ENCODE peak calls at places on chromosomes 5 and 9, in ten cellular contexts. C is heart left ventricle, U is HCT116, J is epithelial cell of proximal tubule, M is keratinocyte, V is right atrium auricular region, D is tibial nerve, T is heart right ventricle, L is breast epithelium, B is cardiac fibroblast. R is an unnamed sample.

GRCh38 chr5:53416144-53416730 is 64.2 kb upstream of the FST start:
- DNase-seq in V (no peak), M (no peak), J (no peak), T (no peak), L (no peak), B (peak), D (no peak), C (no peak), U (peak), R (no peak)

GRCh38 chr5:34685485-34686197 is 29.5 kb downstream of the RAI14 start:
- DNase-seq in J (no peak), V (no peak), M (no peak), L (no peak), T (no peak), B (peak), C (no peak), U (no peak), D (no peak), R (no peak)

GRCh38 chr9:132472199-132472598 is 62.2 kb downstream of the CFAP77 start:
- DNase-seq in B (no peak), J (no peak), M (no peak), V (no peak), D (no peak), T (no peak), C (no peak), L (no peak), U (no peak), R (no peak)

GRCh38 chr5:136006767-136007251 is 22.0 kb upstream of the TGFBI start:
- DNase-seq in L (no peak), M (peak), D (no peak), V (peak), C (no peak), U (peak), T (no peak), B (peak), J (peak), R (no peak)

GRCh38 chr5:6704361-6704851 is 8.8 kb upstream of the TENT4A start:
- DNase-seq in U (no peak), C (peak), M (peak), V (no peak), D (peak), T (peak), B (peak), J (peak), L (peak), R (no peak)

GRCh38 chr9:37942616-37943328 is 38.8 kb upstream of the SLC25A51 start:
- DNase-seq in J (no peak), D (no peak), B (no peak), V (no peak), M (no peak), T (no peak), U (no peak), L (no peak), C (no peak), R (no peak)

GRCh38 chr5:93915142-93915553 is 173.7 kb upstream of the POU5F2 start:
- DNase-seq in V (no peak), T (no peak), C (no peak), U (peak), B (peak), L (no peak), M (peak), D (no peak), J (peak), R (peak)

GRCh38 chr9:5793812-5794211 is 39.1 kb downstream of the ERMP1 start:
- DNase-seq in D (no peak), T (no peak), U (no peak), C (no peak), M (no peak), J (no peak), B (no peak), L (no peak), V (no peak), R (no peak)

GRCh38 chr9:3441197-3441816 is 84.5 kb downstream of the RFX3 start:
- DNase-seq in D (peak), V (no peak), B (peak), C (peak), T (peak), U (peak), J (peak), M (no peak), L (no peak), R (peak)

GRCh38 chr9:34612788-34613390 is 992 bp upstream of the RPP25L start:
- DNase-seq in M (no peak), D (peak), U (peak), C (peak), L (peak), V (peak), T (peak), B (peak), J (no peak), R (no peak)

GRCh38 chr9:8261737-8262136 is 462.2 kb upstream of the DMAC1 start:
- DNase-seq in D (no peak), C (no peak), L (no peak), J (no peak), M (no peak), V (no peak), B (no peak), T (no peak), U (no peak), R (no peak)

GRCh38 chr5:28580616-28581015 is 1542.2 kb upstream of the CDH9 start:
- DNase-seq in C (no peak), D (no peak), T (no peak), M (no peak), B (peak), V (no peak), L (no peak), J (no peak), U (no peak), R (no peak)

GRCh38 chr9:10130061-10130675 is 482.6 kb downstream of the PTPRD start:
- DNase-seq in U (no peak), M (no peak), B (no peak), V (no peak), C (no peak), T (no peak), D (no peak), L (no peak), J (no peak), R (no peak)

GRCh38 chr5:10289353-10289752 is 18.3 kb downstream of the CMBL start:
- DNase-seq in M (no peak), C (no peak), U (no peak), B (no peak), V (no peak), D (no peak), J (peak), L (no peak), T (no peak), R (peak)

GRCh38 chr5:125725686-125726085 is 697.5 kb upstream of the GRAMD2B start:
- DNase-seq in M (no peak), C (no peak), B (no peak), D (no peak), L (no peak), T (no peak), U (no peak), V (no peak), J (no peak), R (no peak)

GRCh38 chr5:125722550-125722949 is 700.7 kb upstream of the GRAMD2B start:
- DNase-seq in U (no peak), V (no peak), D (no peak), C (no peak), L (no peak), T (no peak), J (no peak), M (no peak), B (peak), R (no peak)

GRCh38 chr5:125717209-125717608 is 706.0 kb upstream of the GRAMD2B start:
- DNase-seq in D (no peak), U (no peak), B (peak), L (no peak), V (no peak), M (no peak), J (no peak), T (no peak), C (no peak), R (no peak)

GRCh38 chr5:125719681-125720676 is 703.2 kb upstream of the GRAMD2B start:
- DNase-seq in T (no peak), C (no peak), J (no peak), U (no peak), D (no peak), M (no peak), B (no peak), V (no peak), L (no peak), R (no peak)

GRCh38 chr5:125720745-125721144 is 702.5 kb upstream of the GRAMD2B start:
- DNase-seq in T (no peak), D (no peak), V (no peak), J (no peak), U (no peak), L (no peak), B (no peak), C (no peak), M (no peak), R (no peak)
- H3K4me3 ChIP-seq in T (no peak), D (no peak), V (no peak), J (no peak), U (no peak), L (no peak), B (no peak), C (no peak), M (no peak), R (no peak)

GRCh38 chr9:120917285-120917684 is 9.3 kb downstream of the TRAF1 start:
- DNase-seq in U (no peak), D (no peak), M (no peak), J (no peak), V (no peak), B (no peak), C (no peak), T (no peak), L (no peak), R (no peak)

GRCh38 chr9:120919639-120920494 is 6.7 kb downstream of the TRAF1 start:
- DNase-seq in U (no peak), C (no peak), B (peak), J (no peak), D (peak), T (no peak), V (peak), M (no peak), L (no peak), R (no peak)

GRCh38 chr9:120916573-120916972 is 10.0 kb downstream of the TRAF1 start:
- DNase-seq in V (peak), B (peak), U (no peak), C (peak), T (no peak), M (no peak), L (peak), D (peak), J (no peak), R (peak)

GRCh38 chr9:120918931-120919638 is 7.5 kb downstream of the TRAF1 start:
- DNase-seq in B (no peak), M (no peak), U (no peak), J (no peak), L (no peak), V (no peak), D (no peak), C (peak), T (peak), R (no peak)

GRCh38 chr9:120917989-120918630 is 8.5 kb downstream of the TRAF1 start:
- DNase-seq in C (no peak), M (no peak), V (no peak), B (no peak), U (no peak), L (no peak), T (no peak), J (no peak), D (no peak), R (no peak)
- TF ChIP-seq CTCF in C (no peak), M (no peak), V (no peak), B (no peak), U (no peak), L (no peak), T (no peak), J (no peak), D (no peak), R (no peak)

DNA sequence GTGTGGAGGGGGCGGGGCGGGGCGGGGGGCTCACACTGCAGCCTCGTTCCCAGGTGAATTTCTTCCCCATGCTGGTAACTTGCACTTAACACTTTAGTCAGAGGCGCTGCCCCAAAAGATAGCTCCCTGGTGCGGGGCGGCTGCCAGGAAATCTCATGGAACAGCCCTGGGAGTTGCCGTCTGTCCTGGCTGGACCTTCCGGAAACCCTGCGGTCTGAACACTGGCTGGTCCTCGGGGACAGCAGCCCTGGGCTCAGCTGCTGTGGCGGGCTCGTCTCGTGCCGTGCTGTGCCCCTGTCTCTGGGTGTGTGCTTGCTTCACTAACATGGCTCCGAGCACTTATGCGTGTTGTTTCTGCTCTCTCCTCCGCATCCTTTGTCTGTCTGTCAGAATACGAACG is 25.8 kb downstream of the PTGES2 start:
- DNase-seq in T (peak), U (no peak), V (no peak), L (no peak), B (no peak), M (no peak), J (no peak), C (peak), D (no peak), R (no peak)
- H3K4me3 ChIP-seq in T (no peak), U (no peak), V (no peak), L (no peak), B (no peak), M (no peak), J (no peak), C (no peak), D (no peak), R (no peak)

DNA sequence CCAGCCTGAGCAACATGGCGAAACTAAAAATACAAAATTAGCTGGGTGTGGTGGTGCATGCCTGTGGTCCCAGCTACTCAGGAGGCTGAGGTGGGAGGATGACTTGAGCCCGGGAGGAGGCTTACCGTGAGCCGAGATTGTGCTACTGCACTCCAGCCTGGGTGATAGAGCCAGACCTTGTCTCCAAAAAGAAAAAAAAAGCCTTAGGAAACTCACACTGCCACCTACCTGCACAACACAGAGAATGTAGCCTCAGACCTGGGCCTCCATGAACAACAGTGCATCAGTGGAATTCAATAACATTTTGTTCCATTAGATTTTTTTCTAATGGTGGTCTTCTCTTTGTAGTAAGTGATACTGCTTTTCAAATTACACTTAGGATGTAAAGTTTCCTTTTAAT is 63.8 kb upstream of the RARS1 start:
- DNase-seq in V (no peak), J (no peak), B (no peak), C (no peak), T (no peak), M (no peak), D (no peak), L (no peak), U (peak), R (peak)
- TF ChIP-seq CTCF in V (no peak), J (peak), B (no peak), C (no peak), T (no peak), M (peak), D (no peak), L (peak), U (peak), R (peak)

GRCh38 chr9:121156263-121156731 is 45.4 kb downstream of the RAB14 start:
- DNase-seq in T (no peak), D (no peak), L (no peak), V (no peak), C (no peak), M (peak), B (peak), U (no peak), J (no peak), R (no peak)

GRCh38 chr9:121157939-121158338 is 43.7 kb downstream of the RAB14 start:
- DNase-seq in V (no peak), D (no peak), C (no peak), T (no peak), J (no peak), M (no peak), B (no peak), U (no peak), L (no peak), R (no peak)

GRCh38 chr9:121154782-121155181 is 46.9 kb downstream of the RAB14 start:
- DNase-seq in U (peak), D (no peak), M (no peak), T (no peak), V (no peak), B (no peak), J (no peak), C (no peak), L (no peak), R (no peak)

DNA sequence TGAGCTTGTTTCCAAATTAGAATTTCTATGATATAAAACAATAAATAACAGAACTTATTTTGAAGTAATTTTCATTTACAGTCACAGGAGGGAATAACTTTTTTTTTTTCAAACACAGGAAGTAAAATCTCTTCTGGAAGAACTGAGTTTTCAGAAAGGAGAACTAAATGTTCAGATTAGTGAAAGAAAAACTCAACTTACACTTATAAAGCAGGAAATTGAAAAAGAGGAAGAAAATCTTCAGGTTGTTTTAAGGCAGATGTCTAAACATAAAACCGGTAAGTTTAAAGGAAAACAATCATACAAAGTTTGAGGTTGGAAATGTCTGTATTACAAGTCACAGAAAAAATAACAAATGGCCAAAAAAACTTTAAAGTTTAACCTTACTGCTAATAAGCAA is 41.6 kb downstream of the RAB14 start:
- DNase-seq in V (no peak), U (no peak), T (no peak), D (no peak), L (no peak), J (no peak), C (no peak), M (no peak), B (no peak), R (no peak)
- H3K4me3 ChIP-seq in V (no peak), U (no peak), T (no peak), D (no peak), L (no peak), J (no peak), C (no peak), M (no peak), B (no peak), R (no peak)

DNA sequence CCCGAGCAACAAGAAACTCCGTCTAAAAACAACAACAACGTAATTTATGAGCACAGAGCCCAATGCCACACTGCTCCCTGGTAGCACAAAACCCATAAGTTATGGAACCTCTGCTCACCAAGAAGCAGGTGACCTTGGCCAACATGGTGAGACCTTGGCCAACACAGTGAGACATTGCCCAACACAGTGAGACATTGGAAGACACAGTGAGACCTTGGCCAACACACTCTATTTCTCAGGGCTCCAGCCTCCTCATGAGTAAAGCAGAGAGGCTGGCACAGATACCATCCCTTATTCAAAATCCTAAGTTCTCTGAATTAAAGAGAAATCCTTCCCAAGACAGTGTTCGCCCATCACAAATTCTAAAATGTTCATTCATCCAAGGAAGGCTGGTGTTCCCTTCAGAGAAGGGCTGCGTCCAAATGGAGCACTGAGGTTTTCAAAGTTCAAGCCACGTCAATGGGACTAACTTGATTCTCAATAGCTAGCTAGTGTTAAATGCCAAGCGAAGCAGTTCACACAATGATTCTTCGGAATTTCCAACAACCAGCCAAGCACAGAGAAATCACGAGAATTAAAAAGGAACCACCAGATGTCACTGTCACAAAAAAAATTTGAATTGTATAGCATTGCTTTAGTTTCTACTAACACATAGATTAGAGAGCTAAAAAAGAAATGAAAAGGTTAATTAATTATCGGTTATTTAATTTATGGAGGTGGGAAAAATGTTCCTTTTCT is 29.4 kb downstream of the TTC39B start:
- DNase-seq in V (no peak), C (no peak), B (peak), D (no peak), M (no peak), T (no peak), L (no peak), U (peak), J (peak), R (no peak)
- TF ChIP-seq CTCF in V (peak), C (peak), B (no peak), D (no peak), M (no peak), T (peak), L (peak), U (no peak), J (peak), R (peak)

DNA sequence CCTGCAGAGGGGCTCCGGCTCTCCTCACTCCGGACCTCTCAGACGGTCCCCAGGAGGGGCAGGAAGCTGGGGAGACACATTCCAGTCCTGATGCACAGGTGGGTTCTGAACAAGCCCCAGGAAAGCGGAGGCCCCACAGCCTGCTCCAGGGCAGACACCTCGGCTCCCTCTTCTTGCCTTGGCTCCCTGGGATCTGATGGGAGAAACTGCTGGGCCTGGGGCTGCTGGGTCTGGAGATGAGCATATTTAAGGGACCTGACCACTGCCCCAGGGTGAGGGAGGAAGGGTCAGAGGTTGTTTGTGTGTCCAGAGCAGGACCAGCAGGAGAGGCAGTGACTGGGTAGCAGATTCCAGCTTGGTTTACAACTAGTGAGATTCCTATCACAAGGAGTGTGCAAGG is 1.2 kb downstream of the CORO2A start:
- DNase-seq in B (no peak), T (no peak), C (no peak), U (no peak), J (no peak), D (no peak), M (no peak), V (no peak), L (no peak), R (no peak)
- H3K4me3 ChIP-seq in B (no peak), T (no peak), C (no peak), U (no peak), J (no peak), D (no peak), M (peak), V (no peak), L (peak), R (no peak)

DNA sequence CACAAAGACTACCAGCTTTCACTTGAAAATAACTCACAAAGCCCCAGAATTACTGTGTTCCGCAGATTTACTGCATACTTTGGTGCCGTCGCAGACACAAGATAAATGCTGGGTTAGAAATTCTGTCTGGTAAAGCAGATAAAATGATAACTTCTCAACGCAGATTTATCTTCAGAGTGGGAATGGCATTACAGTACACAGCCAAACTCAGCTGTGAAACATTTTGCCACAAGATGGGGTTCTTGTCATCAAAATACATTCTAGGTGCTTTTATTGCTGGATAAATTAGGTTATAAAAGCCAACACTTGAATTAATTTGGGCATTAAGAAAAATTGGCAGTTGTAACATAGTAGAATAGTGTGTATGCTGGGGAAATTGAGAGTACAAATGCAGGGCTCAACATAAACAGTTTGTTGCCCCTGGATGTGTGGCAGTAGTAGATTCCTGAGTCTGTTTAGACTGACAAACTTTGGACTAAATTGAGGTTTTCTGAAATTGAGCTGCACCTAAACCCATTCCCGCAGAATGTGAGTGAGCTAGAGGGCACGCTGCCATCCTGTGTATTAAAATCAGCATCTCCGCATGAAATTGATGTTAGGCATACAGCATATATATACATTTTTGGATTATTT is 61.1 kb downstream of the LMNB1 start:
- DNase-seq in M (no peak), T (no peak), B (peak), D (peak), C (no peak), U (no peak), L (no peak), J (no peak), V (no peak), R (no peak)
- TF ChIP-seq CTCF in M (peak), T (peak), B (peak), D (peak), C (peak), U (no peak), L (peak), J (peak), V (peak), R (peak)